ENCODE peak calls at places on chromosomes 12 and 14, in nine cellular contexts. U is fibroblast of the aortic adventitia, Z is HL-60, F is WTC11, J is A673, A is tibial artery, K is testis, L is GM13977, X is Peyer's patch. Y is an unnamed sample.

GRCh38 chr12:13103391-13104033 is at the start of gene GSG1:
- DNase-seq in F (no peak), K (no peak), L (no peak), A (no peak), Z (no peak), J (no peak), X (no peak), U (peak), Y (no peak)

GRCh38 chr12:124763594-124763979 is 100.1 kb downstream of the SCARB1 start:
- DNase-seq in Z (no peak), X (no peak), A (no peak), L (no peak), U (peak), K (no peak), J (no peak), F (no peak), Y (no peak)

GRCh38 chr12:122356192-122356635 is 66.3 kb downstream of the CLIP1 start:
- DNase-seq in A (peak), F (peak), K (peak), U (peak), Z (peak), J (peak), X (no peak), L (peak), Y (peak)

GRCh38 chr12:130970908-130971233 is 17.2 kb downstream of the ADGRD1 start:
- DNase-seq in X (no peak), F (no peak), L (no peak), Z (no peak), A (no peak), U (no peak), J (no peak), K (no peak), Y (no peak)

GRCh38 chr12:119920064-119920463 is 42.9 kb upstream of the CIT start:
- DNase-seq in K (no peak), Z (no peak), F (no peak), X (no peak), A (no peak), U (no peak), L (no peak), J (no peak), Y (no peak)

GRCh38 chr12:28051516-28052456 is 79.3 kb upstream of the PTHLH start:
- DNase-seq in Z (no peak), J (peak), L (no peak), A (no peak), K (no peak), X (no peak), U (peak), F (no peak), Y (no peak)

GRCh38 chr12:121773011-121773777 is 20.3 kb downstream of the RHOF start:
- DNase-seq in L (peak), F (peak), Z (no peak), K (peak), J (peak), X (peak), U (peak), A (no peak), Y (peak)

GRCh38 chr14:81516941-81517797 is 16.5 kb downstream of the SEL1L start:
- DNase-seq in A (no peak), L (no peak), U (peak), J (no peak), F (no peak), K (peak), X (no peak), Z (no peak), Y (no peak)

GRCh38 chr14:44701563-44702263 is 194.6 kb upstream of the FSCB start:
- DNase-seq in F (no peak), A (no peak), Z (no peak), J (peak), K (no peak), X (no peak), U (peak), L (no peak), Y (no peak)

GRCh38 chr14:98270201-98270600 is 1001.8 kb downstream of the BCL11B start:
- DNase-seq in J (no peak), L (no peak), X (no peak), A (no peak), U (no peak), F (no peak), Z (no peak), K (no peak), Y (no peak)

GRCh38 chr12:108955225-108955835 is 65.5 kb downstream of the SVOP start:
- DNase-seq in F (no peak), X (no peak), K (peak), Z (no peak), L (no peak), A (no peak), J (peak), U (peak), Y (no peak)

GRCh38 chr12:47417960-47418359 is 287.9 kb downstream of the RPAP3 start:
- DNase-seq in A (no peak), L (no peak), Z (no peak), J (peak), K (no peak), U (no peak), X (no peak), F (no peak), Y (no peak)

GRCh38 chr14:30005114-30005698 is 77.6 kb upstream of the PRKD1 start:
- DNase-seq in Z (peak), K (no peak), A (no peak), F (no peak), X (no peak), J (peak), U (peak), L (peak), Y (peak)
- TF ChIP-seq CTCF in Z (peak), K (peak), A (peak), F (peak), X (peak), J (peak), U (peak), L (peak), Y (no peak)

DNA sequence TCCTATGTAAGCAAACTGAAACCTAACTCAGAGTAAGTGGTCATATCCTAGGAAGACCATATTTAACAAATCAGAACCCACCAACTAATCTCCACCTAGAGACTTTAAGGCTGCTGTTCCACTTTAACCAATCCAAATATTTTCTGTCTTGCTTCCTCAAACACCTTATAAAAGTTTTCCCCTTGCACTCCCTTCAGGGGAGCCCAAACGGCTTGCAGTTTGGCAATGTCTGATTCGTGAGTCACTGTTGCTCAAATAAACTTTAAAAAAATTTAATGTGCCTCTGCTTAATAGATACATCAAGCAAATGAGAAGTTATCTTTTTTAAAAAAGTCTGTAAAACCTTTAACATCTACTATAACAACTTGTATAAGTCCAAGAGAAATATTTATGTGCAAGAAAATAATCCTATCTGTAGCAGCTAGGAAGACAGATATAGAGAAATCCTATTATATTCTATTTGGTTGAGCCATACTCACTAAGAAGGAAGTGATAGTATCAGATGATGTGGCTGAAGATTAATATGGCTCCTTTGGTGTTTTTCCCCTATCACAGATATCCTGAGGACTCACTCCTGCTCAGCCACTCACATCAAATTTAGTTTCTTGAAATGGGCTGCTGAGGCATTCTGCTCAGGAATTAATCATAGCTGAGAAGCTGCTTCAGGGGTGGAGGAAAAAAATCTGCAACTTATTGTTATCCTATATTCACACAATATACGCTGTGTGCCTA is 65.1 kb upstream of the DUSP6 start:
- DNase-seq in Z (no peak), A (no peak), L (no peak), J (peak), X (no peak), K (no peak), U (peak), F (no peak), Y (no peak)
- TF ChIP-seq CTCF in Z (no peak), A (no peak), L (no peak), J (no peak), X (no peak), K (no peak), U (no peak), F (no peak), Y (no peak)

GRCh38 chr12:97140355-97140754 is 233.3 kb downstream of the NEDD1 start:
- DNase-seq in F (no peak), L (no peak), U (no peak), Z (no peak), X (no peak), A (no peak), K (no peak), J (no peak), Y (no peak)

GRCh38 chr12:97132270-97132669 is 225.2 kb downstream of the NEDD1 start:
- DNase-seq in Z (no peak), L (no peak), J (no peak), K (no peak), F (no peak), X (no peak), A (no peak), U (no peak), Y (no peak)

GRCh38 chr12:97131220-97131981 is 224.3 kb downstream of the NEDD1 start:
- DNase-seq in F (peak), Z (no peak), U (no peak), L (no peak), J (peak), A (no peak), K (no peak), X (no peak), Y (no peak)

DNA sequence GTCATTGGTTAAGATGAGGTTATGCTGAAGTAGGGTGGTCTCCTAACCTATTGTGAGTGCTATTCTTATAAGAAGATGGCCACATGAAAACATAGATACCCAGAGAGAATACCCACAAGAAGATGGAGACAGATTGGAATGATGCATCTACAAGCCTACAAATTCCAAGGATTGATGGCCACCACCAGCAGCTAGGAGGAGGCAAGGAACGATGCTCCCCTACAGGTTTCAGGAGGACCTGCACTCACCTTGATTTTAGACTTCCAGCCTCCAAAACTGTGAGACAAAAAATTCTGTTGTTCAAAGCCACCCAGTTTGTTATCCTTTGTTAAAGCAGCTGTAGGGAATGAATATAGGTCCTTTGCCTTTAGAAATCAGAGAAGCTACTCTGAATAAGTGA is 227.4 kb downstream of the NEDD1 start:
- DNase-seq in A (no peak), U (no peak), F (no peak), Z (no peak), X (no peak), K (no peak), L (no peak), J (no peak), Y (no peak)
- TF ChIP-seq CTCF in A (no peak), U (no peak), F (peak), Z (no peak), X (no peak), K (no peak), L (no peak), J (no peak), Y (no peak)

GRCh38 chr12:53067993-53068770 is 11.0 kb downstream of the SPRYD3 start:
- DNase-seq in F (no peak), K (no peak), X (peak), U (no peak), Z (no peak), J (no peak), A (no peak), L (no peak), Y (no peak)
- TF ChIP-seq CTCF in F (no peak), K (no peak), X (no peak), U (no peak), Z (no peak), J (no peak), A (no peak), L (no peak), Y (no peak)

DNA sequence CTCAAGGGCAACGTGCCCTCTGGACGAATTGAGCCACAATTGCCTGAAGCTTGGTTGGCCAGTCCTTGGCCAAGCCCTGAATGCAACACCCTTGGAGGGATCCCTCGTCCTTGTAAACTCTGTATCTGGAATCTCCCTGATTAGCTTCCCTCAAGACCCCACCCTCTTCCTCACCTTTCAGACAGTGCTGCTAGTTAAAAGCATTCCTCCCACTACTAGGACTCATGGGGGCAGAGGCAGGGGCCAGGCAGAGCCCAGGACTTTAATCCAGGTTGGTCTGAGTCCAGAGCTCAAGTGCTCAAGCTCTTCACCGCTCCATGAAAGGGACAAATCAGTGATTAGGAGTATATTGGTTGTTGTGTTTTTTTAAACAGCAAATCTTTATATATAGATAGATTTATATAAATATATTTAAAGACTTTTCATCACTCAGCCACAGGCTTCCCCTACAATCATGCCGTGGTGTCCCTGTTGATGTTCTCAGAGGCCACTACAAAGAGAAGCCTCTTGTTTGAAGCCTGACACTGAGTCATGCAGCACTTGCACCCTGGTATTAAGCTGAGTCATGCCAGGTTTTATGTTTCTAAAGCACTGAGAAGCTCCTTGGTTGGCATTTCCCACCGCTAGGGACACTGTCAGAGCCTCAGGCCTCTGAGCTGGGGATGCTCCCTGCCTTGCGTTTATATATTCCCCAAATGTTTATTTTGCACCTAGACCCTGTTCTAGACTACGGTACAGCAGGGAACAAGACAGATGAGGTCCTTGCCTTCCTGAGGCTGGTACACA is 53.8 kb upstream of the GSC start:
- DNase-seq in F (no peak), U (no peak), L (no peak), K (no peak), Z (no peak), J (peak), A (no peak), X (no peak), Y (no peak)
- TF ChIP-seq CTCF in F (no peak), U (no peak), L (no peak), K (no peak), Z (no peak), J (peak), A (no peak), X (no peak), Y (no peak)

GRCh38 chr14:76957224-76957881 is 71.2 kb downstream of the IRF2BPL start:
- DNase-seq in A (no peak), J (peak), X (no peak), K (no peak), L (no peak), Z (no peak), F (no peak), U (no peak), Y (no peak)

GRCh38 chr14:76958020-76958965 is 70.2 kb downstream of the IRF2BPL start:
- DNase-seq in L (no peak), U (no peak), K (no peak), F (no peak), A (no peak), J (no peak), X (no peak), Z (no peak), Y (no peak)

GRCh38 chr14:76955575-76956252 is 72.8 kb downstream of the IRF2BPL start:
- DNase-seq in X (no peak), A (peak), K (no peak), Z (no peak), U (no peak), L (peak), F (no peak), J (peak), Y (peak)

GRCh38 chr14:76954791-76955190 is 73.7 kb downstream of the IRF2BPL start:
- DNase-seq in Z (no peak), J (no peak), X (no peak), L (no peak), F (no peak), U (no peak), A (no peak), K (no peak), Y (no peak)

DNA sequence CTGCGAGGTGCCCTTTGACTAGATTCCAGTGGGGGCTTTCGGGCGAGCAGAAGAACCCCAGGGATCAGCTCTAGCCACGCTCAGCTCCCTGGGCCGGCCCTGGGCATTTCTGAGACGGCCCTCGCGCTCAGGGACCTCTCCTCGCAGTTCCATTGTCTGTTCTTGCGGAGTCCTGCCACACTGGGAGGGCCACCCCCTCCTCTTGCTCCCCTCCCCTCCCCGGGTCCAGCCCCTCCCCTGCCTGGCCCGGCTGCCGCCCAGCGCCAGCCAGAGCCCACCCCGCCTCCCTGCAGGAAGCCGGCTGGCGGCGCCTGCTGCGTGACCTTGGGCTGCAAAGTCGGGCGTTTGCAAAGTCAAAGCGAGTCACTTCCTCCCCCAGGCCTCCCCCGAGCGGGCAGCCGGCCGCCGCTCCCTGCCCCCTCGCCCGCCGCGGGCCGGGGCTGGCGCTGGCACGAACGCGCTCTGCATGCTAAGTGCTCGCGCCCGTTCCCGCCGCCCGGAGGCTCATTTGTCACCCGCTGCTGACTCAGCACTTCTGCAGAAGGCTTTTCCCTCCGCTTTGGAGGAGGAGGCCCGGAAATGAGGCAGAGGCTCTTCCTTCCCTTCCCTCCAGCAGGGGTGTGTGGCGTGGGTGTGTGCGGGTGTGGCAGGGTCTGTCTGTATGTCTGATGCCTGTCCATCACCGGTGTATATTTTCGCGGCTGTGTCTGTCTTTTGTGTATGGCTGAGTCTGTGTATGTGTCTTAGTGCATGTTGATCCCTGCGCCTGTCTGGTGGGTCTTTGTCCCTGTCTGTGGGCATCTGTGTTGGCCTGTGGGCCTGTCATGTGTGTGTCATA is 72.0 kb downstream of the IRF2BPL start:
- DNase-seq in J (peak), F (peak), U (peak), A (peak), K (peak), Z (peak), X (peak), L (peak), Y (peak)
- TF ChIP-seq CTCF in J (no peak), F (no peak), U (no peak), A (peak), K (no peak), Z (no peak), X (no peak), L (no peak), Y (no peak)

GRCh38 chr12:49091056-49091835 is 3.4 kb downstream of the DHH start:
- DNase-seq in Z (no peak), L (no peak), U (no peak), A (no peak), J (no peak), F (peak), X (no peak), K (no peak), Y (peak)

GRCh38 chr12:49091836-49092085 is 2.8 kb downstream of the DHH start:
- DNase-seq in Z (no peak), K (no peak), U (no peak), L (no peak), X (no peak), J (no peak), A (no peak), F (no peak), Y (peak)

GRCh38 chr12:49093746-49094103 is 876 bp downstream of the DHH start:
- DNase-seq in J (no peak), X (no peak), L (no peak), F (peak), U (no peak), K (no peak), Z (no peak), A (no peak), Y (no peak)

GRCh38 chr12:49092816-49093406 is 1.7 kb downstream of the DHH start:
- DNase-seq in Z (no peak), A (no peak), L (no peak), X (no peak), J (no peak), K (no peak), U (no peak), F (no peak), Y (peak)

DNA sequence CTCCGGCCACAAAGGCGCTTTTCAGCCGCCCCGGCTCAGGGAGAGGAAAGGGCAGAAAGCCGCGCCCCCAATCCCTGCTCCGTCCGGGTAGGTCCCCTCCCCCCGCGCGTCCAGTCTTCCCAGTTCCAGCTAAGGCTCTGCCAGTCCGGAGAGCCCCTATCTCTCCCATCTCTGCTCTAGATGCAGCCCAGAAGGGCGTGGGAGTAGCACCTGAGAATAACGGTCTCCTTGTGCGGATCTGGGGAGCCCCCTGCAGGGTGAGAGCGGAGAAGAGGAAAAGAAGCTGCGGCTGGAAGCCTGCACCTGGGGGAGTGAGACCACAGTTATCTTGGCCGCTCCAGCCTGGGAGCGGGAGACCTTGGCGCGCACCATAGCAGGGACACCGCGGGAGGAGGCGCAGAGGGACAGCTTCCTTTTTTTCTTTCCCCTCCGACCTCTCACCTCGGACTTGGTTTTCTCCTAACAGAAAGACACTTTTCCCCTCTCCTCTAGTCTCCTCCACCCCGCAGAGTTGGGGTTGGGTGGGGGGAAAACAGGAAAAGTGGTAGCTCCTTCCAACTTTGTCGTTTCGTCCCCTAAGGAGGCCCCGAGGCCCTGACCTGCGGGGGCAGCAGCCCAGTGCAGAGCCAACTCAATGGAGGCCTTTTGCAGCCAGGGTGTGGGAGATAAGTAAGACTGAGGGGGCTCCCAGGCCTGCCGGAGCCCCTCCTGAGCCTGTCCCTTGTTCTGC is 2.4 kb downstream of the DHH start:
- DNase-seq in L (peak), J (peak), X (no peak), A (no peak), K (peak), F (peak), Z (peak), U (no peak), Y (peak)
- TF ChIP-seq CTCF in L (peak), J (peak), X (peak), A (no peak), K (peak), F (no peak), Z (no peak), U (peak), Y (peak)